ENCODE peak calls at places on chromosomes 5 and 9, in four cellular contexts. P is choroid plexus epithelial cell, W is neural progenitor cell, G is spleen. E is an unnamed sample.

GRCh38 chr9:18438300-18438925 is 35.5 kb upstream of the ADAMTSL1 start:
- DNase-seq in W (peak; percentile 72), G (no peak), P (peak; percentile 69), E (no peak)

GRCh38 chr5:107578051-107578635 is 92.6 kb downstream of the EFNA5 start:
- DNase-seq in W (no peak), G (no peak), P (no peak), E (no peak)

GRCh38 chr5:132439521-132440206 is 50.9 kb downstream of the IRF1 start:
- DNase-seq in G (no peak), W (no peak), P (peak; percentile 89), E (no peak)

GRCh38 chr5:83718195-83718825 is 2.3 kb downstream of the HAPLN1 start:
- DNase-seq in W (peak; percentile 82), P (peak; percentile 88), G (no peak), E (no peak)

GRCh38 chr5:125537661-125538060 is 791.2 kb upstream of the ZNF608 start:
- DNase-seq in W (no peak), G (no peak), P (no peak), E (no peak)

GRCh38 chr5:116482394-116482793 is 92.2 kb downstream of the SEMA6A start:
- DNase-seq in P (peak; percentile 68), G (no peak), W (no peak), E (no peak)

GRCh38 chr9:86045654-86046053 is 53.7 kb downstream of the GOLM1 start:
- DNase-seq in W (no peak), P (no peak), G (no peak), E (no peak)

GRCh38 chr5:14665949-14666741 is 1.6 kb downstream of the OTULIN start:
- DNase-seq in W (peak; percentile 29), G (peak; percentile 84), P (peak; percentile 39), E (peak; percentile 38)

GRCh38 chr9:95516221-95516735 is 493 bp downstream of the PTCH1 start:
- DNase-seq in P (no peak), W (peak; percentile 58), G (no peak), E (no peak)

GRCh38 chr9:73073337-73074175 is 78.1 kb upstream of the ANXA1 start:
- DNase-seq in P (peak; percentile 46), G (no peak), W (no peak), E (no peak)

GRCh38 chr9:127680846-127681245 is 25.9 kb upstream of the CFAP157 start:
- DNase-seq in G (no peak), W (no peak), P (no peak), E (no peak)

GRCh38 chr9:124697326-124698200 is 73.5 kb downstream of the NR6A1 start:
- DNase-seq in P (peak; percentile 77), W (no peak), G (no peak), E (no peak)

GRCh38 chr5:31361906-31362900 is 168.7 kb downstream of the CDH6 start:
- DNase-seq in G (no peak), W (no peak), P (peak; percentile 52), E (no peak)

GRCh38 chr9:87382902-87383301 is 114.8 kb upstream of the DAPK1 start:
- DNase-seq in P (peak; percentile 86), G (no peak), W (no peak), E (no peak)

GRCh38 chr5:126776499-126777256 is at the start of gene LMNB1:
- DNase-seq in G (peak; percentile 98), W (peak; percentile 98), P (peak; percentile 95), E (peak; percentile 90)

GRCh38 chr5:171207256-171207866 is 101.7 kb upstream of the TLX3 start:
- DNase-seq in W (peak; percentile 61), G (no peak), P (peak; percentile 67), E (no peak)

GRCh38 chr5:37043693-37044092 is 167.1 kb downstream of the NIPBL start:
- DNase-seq in W (no peak), G (no peak), P (peak; percentile 16), E (no peak)

GRCh38 chr5:125398466-125398865 is 652.0 kb upstream of the ZNF608 start:
- DNase-seq in G (no peak), W (no peak), P (no peak), E (no peak)

GRCh38 chr5:95471922-95472321 is 80.8 kb downstream of the FAM81B start:
- DNase-seq in W (no peak), G (no peak), P (peak; percentile 73), E (no peak)

GRCh38 chr9:37085233-37085632 is 35.1 kb upstream of the ZCCHC7 start:
- DNase-seq in G (no peak), P (no peak), W (no peak), E (no peak)

GRCh38 chr9:37083654-37084053 is 36.7 kb upstream of the ZCCHC7 start:
- DNase-seq in P (no peak), W (no peak), G (no peak), E (no peak)

GRCh38 chr9:37079370-37080164 is 40.8 kb upstream of the ZCCHC7 start:
- DNase-seq in G (peak; percentile 98), P (peak; percentile 94), W (peak; percentile 95), E (peak; percentile 92)

DNA sequence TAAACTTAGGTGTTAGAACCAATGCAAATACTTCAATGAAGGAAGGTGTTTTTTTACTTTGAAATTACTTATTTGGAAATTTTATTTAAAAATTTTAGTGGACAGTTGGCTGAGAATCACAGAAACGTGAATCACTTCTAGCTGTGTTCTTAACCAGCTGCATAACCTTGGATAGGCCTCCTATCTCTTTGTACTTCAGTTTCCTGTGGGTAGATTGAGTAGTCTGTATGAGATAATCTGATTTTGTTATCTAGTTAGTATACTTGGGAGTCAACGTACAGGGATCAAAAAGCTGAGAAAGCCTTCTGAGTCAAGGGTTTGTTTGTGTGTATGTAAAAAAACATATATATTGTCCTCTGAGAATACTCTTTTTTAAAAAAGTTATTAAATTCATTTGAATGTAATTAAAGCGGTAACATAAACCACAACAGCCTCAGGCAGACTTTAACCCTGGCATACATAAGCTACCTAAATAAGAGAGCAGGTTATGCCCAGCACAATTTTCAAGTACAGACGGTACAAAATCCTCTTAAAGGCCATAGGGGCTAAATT is 38.1 kb upstream of the ZCCHC7 start:
- DNase-seq in W (no peak), G (no peak), P (peak; percentile 17), E (no peak)
- H3K4me3 ChIP-seq in W (no peak overlapping the region), G (no peak overlapping the region), P (no peak overlapping the region), E (no peak overlapping the region)

GRCh38 chr5:179343902-179344300 is 1.4 kb downstream of the ADAMTS2 start:
- DNase-seq in P (peak; percentile 58), G (peak; percentile 78), W (peak; percentile 94), E (no peak)

GRCh38 chr5:179345429-179346321 is at the start of gene ADAMTS2:
- DNase-seq in W (peak; percentile 88), P (peak; percentile 68), G (peak; percentile 73), E (no peak)

GRCh38 chr5:179344301-179345178 is 721 bp downstream of the ADAMTS2 start:
- DNase-seq in W (no peak), G (peak; percentile 73), P (peak; percentile 33), E (no peak)

GRCh38 chr5:179346401-179346800 is 1.1 kb upstream of the ADAMTS2 start:
- DNase-seq in G (peak; percentile 23), P (peak; percentile 37), W (no peak), E (no peak)

GRCh38 chr5:179345179-179345428 is 157 bp downstream of the ADAMTS2 start:
- DNase-seq in W (no peak), P (no peak), G (no peak), E (no peak)
- H3K4me3 ChIP-seq in W (peak overlapping the region; percentile 71), P (peak overlapping the region; percentile 81), G (peak overlapping the region; percentile 73), E (no peak overlapping the region)

GRCh38 chr5:16933337-16933736 is 2.8 kb downstream of the MYO10 start:
- DNase-seq in G (no peak), P (no peak), W (no peak), E (no peak)
- H3K4me3 ChIP-seq in G (peak overlapping the region; percentile 91), P (peak overlapping the region; percentile 95), W (peak overlapping the region; percentile 75), E (no peak overlapping the region)

GRCh38 chr5:75340714-75341478 is 3.9 kb downstream of the HMGCR start:
- DNase-seq in G (no peak), W (no peak), P (peak; percentile 53), E (no peak)
- H3K4me3 ChIP-seq in G (no peak overlapping the region), W (peak overlapping the region; percentile 84), P (no peak overlapping the region), E (no peak overlapping the region)

DNA sequence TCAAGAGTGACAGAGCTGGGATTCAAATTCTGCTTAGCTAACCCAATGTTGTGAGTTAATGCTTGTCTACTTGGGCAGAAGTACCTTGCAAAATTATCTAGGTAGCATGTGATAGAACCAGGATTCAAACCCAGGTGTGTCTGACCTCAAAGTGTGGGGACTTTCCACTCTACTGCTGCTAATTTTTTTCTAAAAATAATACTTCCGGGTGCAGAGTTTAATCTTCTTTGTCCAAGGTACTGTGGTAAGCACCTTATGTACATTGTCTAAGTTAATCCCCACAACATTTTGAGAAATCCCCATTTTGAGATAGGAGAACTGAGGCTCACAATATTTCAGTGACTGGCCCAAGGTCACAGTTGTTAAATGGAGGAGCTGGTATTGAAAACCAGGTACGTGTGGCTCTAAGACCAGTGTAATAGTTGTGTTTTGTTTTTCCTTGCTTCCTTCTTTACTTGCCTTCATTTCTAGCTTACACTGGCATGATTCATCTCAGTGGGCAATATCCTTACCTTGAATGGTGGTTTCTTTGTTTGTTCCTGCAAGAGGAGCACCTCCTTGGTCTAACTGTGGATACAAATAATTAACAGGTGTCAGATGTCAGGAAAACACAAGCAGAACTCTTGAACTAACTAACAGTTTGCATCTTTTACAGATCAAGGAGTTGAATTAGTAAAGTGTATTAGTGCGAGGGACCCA is 7.5 kb downstream of the ALDOB start:
- DNase-seq in W (no peak), G (no peak), P (no peak), E (no peak)
- H3K4me3 ChIP-seq in W (no peak overlapping the region), G (no peak overlapping the region), P (no peak overlapping the region), E (no peak overlapping the region)